ENCODE peak calls at places on chromosomes 6 and 20, in ten cellular contexts. S is ovary, Y is sigmoid colon, N is uterus, H is adrenal gland, X is heart left ventricle, I is lower lobe of right lung, A is neural progenitor cell, W is breast epithelium, B is psoas muscle. O is an unnamed sample.
A peak's percentile ranks its signal among the peaks of the same experiment; 100 is the strongest.

GRCh38 chr20:40506567-40506966 is 182.5 kb downstream of the MAFB start:
- DNase-seq in S (peak; percentile 74), A (no peak), B (peak; percentile 93), H (peak; percentile 94), N (peak; percentile 71), Y (peak; percentile 95), X (peak; percentile 82), W (peak; percentile 96), I (peak; percentile 97), O (peak; percentile 98)

GRCh38 chr20:63712191-63712590 is 4.4 kb downstream of the ZGPAT start:
- DNase-seq in S (no peak), A (no peak), Y (no peak), B (no peak), W (no peak), H (no peak), N (no peak), I (no peak), X (no peak), O (no peak)

GRCh38 chr6:3911614-3912336 is 62.6 kb downstream of the FAM50B start:
- DNase-seq in A (no peak), S (peak; percentile 79), W (peak; percentile 47), H (peak; percentile 33), Y (peak; percentile 72), N (peak; percentile 84), I (no peak), X (peak; percentile 88), B (peak; percentile 71), O (peak; percentile 58)

GRCh38 chr6:52574709-52575489 is 2.0 kb downstream of the TRAM2 start:
- DNase-seq in A (no peak), B (peak; percentile 41), X (peak; percentile 59), N (peak; percentile 36), H (no peak), W (peak; percentile 43), S (no peak), I (peak; percentile 57), Y (peak; percentile 73), O (peak; percentile 83)

GRCh38 chr6:143394351-143394750 is 56.1 kb downstream of the ADAT2 start:
- DNase-seq in X (no peak), I (no peak), W (no peak), B (no peak), Y (no peak), A (no peak), N (no peak), S (no peak), H (no peak), O (no peak)

GRCh38 chr6:137351890-137352289 is 132.7 kb upstream of the IFNGR1 start:
- DNase-seq in S (no peak), H (peak; percentile 31), X (no peak), I (no peak), N (no peak), Y (no peak), W (no peak), B (no peak), A (no peak), O (no peak)

GRCh38 chr6:50816115-50816675 is 2.5 kb upstream of the TFAP2B start:
- DNase-seq in X (peak; percentile 37), I (peak; percentile 68), W (peak; percentile 73), Y (peak; percentile 69), N (peak; percentile 19), B (peak; percentile 56), A (peak; percentile 87), H (peak; percentile 53), S (peak; percentile 50), O (peak; percentile 54)

GRCh38 chr20:25191051-25191450 is 4.5 kb upstream of the ENTPD6 start:
- DNase-seq in Y (no peak), B (no peak), H (peak; percentile 63), X (peak; percentile 72), A (no peak), W (no peak), N (no peak), S (peak; percentile 75), I (no peak), O (no peak)

GRCh38 chr20:13336308-13337089 is 115.4 kb downstream of the ISM1 start:
- DNase-seq in A (no peak), X (no peak), N (no peak), S (no peak), W (no peak), B (no peak), I (no peak), H (no peak), Y (no peak), O (no peak)

GRCh38 chr20:13333036-13333435 is 112.0 kb downstream of the ISM1 start:
- DNase-seq in I (no peak), H (no peak), X (no peak), B (no peak), W (no peak), S (no peak), Y (no peak), A (no peak), N (no peak), O (no peak)

GRCh38 chr20:13333793-13334192 is 112.7 kb downstream of the ISM1 start:
- DNase-seq in H (no peak), S (no peak), A (no peak), X (no peak), Y (no peak), N (no peak), B (no peak), I (no peak), W (no peak), O (no peak)

GRCh38 chr20:13325796-13326340 is 104.8 kb downstream of the ISM1 start:
- DNase-seq in X (no peak), A (no peak), H (no peak), N (no peak), B (no peak), Y (no peak), I (no peak), S (no peak), W (no peak), O (no peak)

DNA sequence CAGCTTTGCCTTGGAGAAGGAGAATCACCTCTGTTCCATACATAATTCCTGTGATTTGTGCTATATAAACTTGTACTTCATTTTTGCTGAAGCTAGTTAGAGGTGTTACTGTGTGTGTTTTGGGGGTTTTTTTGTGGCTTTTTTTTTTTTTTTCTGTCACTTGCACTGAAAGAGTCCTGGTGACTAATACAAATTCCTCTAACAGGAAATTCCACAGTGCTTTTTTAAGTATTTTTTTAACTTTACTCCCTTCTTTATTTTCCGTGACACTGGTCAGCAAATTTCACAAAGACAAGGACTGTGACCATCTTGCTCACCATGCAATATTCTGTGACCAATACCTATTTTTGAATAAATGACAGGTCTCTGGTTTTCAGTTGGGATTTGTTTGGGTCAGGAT is 110.5 kb downstream of the ISM1 start:
- DNase-seq in N (no peak), H (no peak), X (no peak), B (no peak), I (no peak), W (no peak), Y (no peak), A (no peak), S (no peak), O (no peak)
- H3K4me1 ChIP-seq in N (no peaks in the 10 kb centered on the region), H (no peaks in the 10 kb centered on the region), X (no peaks in the 10 kb centered on the region), B (no peaks in the 10 kb centered on the region), I (no peaks in the 10 kb centered on the region), W (no peaks in the 10 kb centered on the region), Y (peaks cover 22% of the 10 kb centered on the region), A (no peaks in the 10 kb centered on the region), S (no peaks in the 10 kb centered on the region), O (no peaks in the 10 kb centered on the region)

GRCh38 chr6:113763311-113763766 is 93.8 kb upstream of the MARCKS start:
- DNase-seq in W (no peak), Y (no peak), A (no peak), H (no peak), N (no peak), I (no peak), X (no peak), S (no peak), B (no peak), O (no peak)

GRCh38 chr6:113758725-113759576 is 98.2 kb upstream of the MARCKS start:
- DNase-seq in Y (no peak), H (no peak), A (no peak), X (no peak), B (no peak), W (no peak), S (no peak), I (no peak), N (no peak), O (no peak)

GRCh38 chr6:113758214-113758613 is 98.9 kb upstream of the MARCKS start:
- DNase-seq in X (no peak), S (no peak), N (no peak), I (no peak), B (no peak), H (no peak), Y (no peak), W (no peak), A (no peak), O (no peak)

GRCh38 chr6:113763883-113764282 is 93.3 kb upstream of the MARCKS start:
- DNase-seq in H (no peak), A (no peak), W (no peak), X (no peak), N (no peak), I (no peak), B (no peak), S (no peak), Y (no peak), O (no peak)

GRCh38 chr6:113762611-113763010 is 94.5 kb upstream of the MARCKS start:
- DNase-seq in X (no peak), Y (no peak), I (no peak), W (no peak), S (no peak), H (no peak), B (no peak), A (no peak), N (no peak), O (no peak)
- H3K27ac ChIP-seq in X (no peak overlapping the region), Y (no peak overlapping the region), I (no peak overlapping the region), W (no peak overlapping the region), S (no peak overlapping the region), H (no peak overlapping the region), B (no peak overlapping the region), A (no peak overlapping the region), N (no peak overlapping the region), O (no peak overlapping the region)

GRCh38 chr20:58024241-58024721 is 204.2 kb downstream of the ANKRD60 start:
- DNase-seq in I (no peak), H (no peak), A (no peak), W (peak; percentile 14), N (no peak), B (no peak), X (no peak), S (no peak), Y (no peak), O (peak; percentile 16)

GRCh38 chr20:58025233-58025632 is 203.2 kb downstream of the ANKRD60 start:
- DNase-seq in N (no peak), I (no peak), X (peak; percentile 52), Y (no peak), S (no peak), W (peak; percentile 18), A (no peak), H (no peak), B (no peak), O (no peak)

GRCh38 chr20:58026361-58026760 is 202.1 kb downstream of the ANKRD60 start:
- DNase-seq in H (no peak), I (no peak), B (no peak), S (no peak), A (no peak), W (no peak), N (no peak), X (no peak), Y (no peak), O (no peak)

GRCh38 chr20:58023781-58024180 is 204.7 kb downstream of the ANKRD60 start:
- DNase-seq in I (no peak), A (no peak), S (no peak), N (no peak), H (peak; percentile 3), X (no peak), Y (no peak), W (peak; percentile 4), B (no peak), O (no peak)

GRCh38 chr20:58028123-58028522 is 200.3 kb downstream of the ANKRD60 start:
- DNase-seq in X (no peak), B (no peak), H (no peak), A (peak; percentile 63), N (no peak), Y (no peak), S (no peak), I (no peak), W (no peak), O (no peak)
- TF ChIP-seq CTCF in X (peak; percentile 24), B (peak; percentile 24), H (no peak), A (peak; percentile 62), N (no peak), Y (no peak), S (no peak), I (peak; percentile 22), W (no peak), O (no peak)

DNA sequence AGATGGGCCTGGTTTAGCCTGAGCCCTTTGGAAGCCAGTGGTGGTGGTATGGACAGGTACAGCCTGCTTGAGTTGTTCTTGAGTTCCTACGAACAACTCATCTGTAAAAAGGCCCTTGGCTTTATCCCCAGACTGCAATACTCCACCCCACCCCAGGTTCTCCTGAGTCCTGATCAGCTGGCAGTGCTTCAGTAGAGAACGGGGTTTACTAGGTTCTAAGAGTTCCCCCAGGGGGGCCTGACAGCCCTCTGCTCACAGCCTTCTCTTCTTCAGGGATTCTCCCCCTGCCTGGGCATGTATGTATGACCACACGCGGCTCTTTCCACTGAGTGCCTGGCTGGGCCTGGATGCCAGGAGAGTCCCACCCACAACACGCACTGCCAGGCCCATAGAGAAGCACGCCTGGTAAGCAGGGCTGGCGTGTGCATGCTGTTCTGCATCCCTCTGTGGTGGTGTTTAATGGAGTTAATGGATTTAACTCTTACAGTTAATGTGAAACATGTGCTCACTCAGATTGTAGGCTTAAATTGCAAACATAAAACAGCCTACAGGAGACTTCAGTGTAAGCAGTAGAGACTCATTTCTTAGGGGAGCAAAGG is 44.3 kb upstream of the SLC4A11 start:
- DNase-seq in A (no peak), W (no peak), I (no peak), H (no peak), X (no peak), B (no peak), N (no peak), S (no peak), Y (no peak), O (no peak)
- H3K4me1 ChIP-seq in A (no peaks in the 10 kb centered on the region), W (no peaks in the 10 kb centered on the region), I (no peaks in the 10 kb centered on the region), H (no peaks in the 10 kb centered on the region), X (no peaks in the 10 kb centered on the region), B (no peaks in the 10 kb centered on the region), N (no peaks in the 10 kb centered on the region), S (no peaks in the 10 kb centered on the region), Y (no peaks in the 10 kb centered on the region), O (no peaks in the 10 kb centered on the region)

O was measured in tibial artery.